ENCODE peak calls at places on chromosomes 16 and 17, in six cellular contexts. One of them, this sample, is unnamed.

GRCh38 chr17:29495011-29495410 is 71.8 kb downstream of the ABHD15 start:
- DNase-seq in mesendoderm: no peak
- DNase-seq in H1: no peak
- DNase-seq in IMR-90: peak
- DNase-seq in mesenchymal stem cell: peak
- DNase-seq in neuronal stem cell: no peak
- DNase-seq in this sample: no peak

GRCh38 chr17:50060951-50061712 is 5.2 kb downstream of the ITGA3 start:
- DNase-seq in mesendoderm: no peak
- DNase-seq in H1: no peak
- DNase-seq in IMR-90: peak
- DNase-seq in mesenchymal stem cell: peak
- DNase-seq in neuronal stem cell: no peak
- DNase-seq in this sample: no peak

GRCh38 chr17:68398731-68399637 is 58.3 kb downstream of the WIPI1 start:
- DNase-seq in mesendoderm: peak
- DNase-seq in H1: peak
- DNase-seq in IMR-90: peak
- DNase-seq in mesenchymal stem cell: peak
- DNase-seq in neuronal stem cell: peak
- DNase-seq in this sample: peak

GRCh38 chr16:3879258-3879886 is 1.1 kb downstream of the CREBBP start:
- DNase-seq in mesendoderm: no peak
- DNase-seq in H1: no peak
- DNase-seq in IMR-90: no peak
- DNase-seq in mesenchymal stem cell: peak
- DNase-seq in neuronal stem cell: no peak
- DNase-seq in this sample: peak

GRCh38 chr17:62091804-62092203 is 26.7 kb upstream of the MED13 start:
- DNase-seq in mesendoderm: no peak
- DNase-seq in H1: no peak
- DNase-seq in IMR-90: no peak
- DNase-seq in mesenchymal stem cell: no peak
- DNase-seq in neuronal stem cell: no peak
- DNase-seq in this sample: no peak

GRCh38 chr16:73268311-73268997 is 220.5 kb upstream of the ZFHX3 start:
- DNase-seq in mesendoderm: peak
- DNase-seq in H1: no peak
- DNase-seq in IMR-90: peak
- DNase-seq in mesenchymal stem cell: no peak
- DNase-seq in neuronal stem cell: peak
- DNase-seq in this sample: peak

GRCh38 chr17:38460716-38461650 is 32.7 kb downstream of the ARHGAP23 start:
- DNase-seq in mesendoderm: no peak
- DNase-seq in H1: no peak
- DNase-seq in IMR-90: no peak
- DNase-seq in mesenchymal stem cell: no peak
- DNase-seq in neuronal stem cell: no peak
- DNase-seq in this sample: no peak

GRCh38 chr16:72537684-72538083 is 365.7 kb upstream of the PMFBP1 start:
- DNase-seq in mesendoderm: no peak
- DNase-seq in H1: no peak
- DNase-seq in IMR-90: peak
- DNase-seq in mesenchymal stem cell: peak
- DNase-seq in neuronal stem cell: no peak
- DNase-seq in this sample: no peak

GRCh38 chr16:77912617-77913016 is 109.7 kb upstream of the CLEC3A start:
- DNase-seq in mesendoderm: no peak
- DNase-seq in H1: no peak
- DNase-seq in IMR-90: no peak
- DNase-seq in mesenchymal stem cell: no peak
- DNase-seq in neuronal stem cell: no peak
- DNase-seq in this sample: no peak

GRCh38 chr17:6782244-6782643 is 6.2 kb downstream of the FBXO39 start:
- DNase-seq in mesendoderm: no peak
- DNase-seq in H1: no peak
- DNase-seq in IMR-90: no peak
- DNase-seq in mesenchymal stem cell: no peak
- DNase-seq in neuronal stem cell: no peak
- DNase-seq in this sample: no peak

GRCh38 chr17:2949469-2950044 is 113.8 kb downstream of the OR1D5 start:
- DNase-seq in mesendoderm: no peak
- DNase-seq in H1: no peak
- DNase-seq in IMR-90: peak
- DNase-seq in mesenchymal stem cell: peak
- DNase-seq in neuronal stem cell: no peak
- DNase-seq in this sample: peak

GRCh38 chr16:79632289-79632688 is 31.8 kb upstream of the MAF start:
- DNase-seq in mesendoderm: peak
- DNase-seq in H1: no peak
- DNase-seq in IMR-90: no peak
- DNase-seq in mesenchymal stem cell: peak
- DNase-seq in neuronal stem cell: no peak
- DNase-seq in this sample: no peak
- H2BK15ac ChIP-seq in mesendoderm: no peak
- H2BK15ac ChIP-seq in H1: no peak
- H2BK15ac ChIP-seq in IMR-90: no peak
- H2BK15ac ChIP-seq in mesenchymal stem cell: no peak
- H2BK15ac ChIP-seq in neuronal stem cell: no peak
- H2BK15ac ChIP-seq in this sample: no peak

DNA sequence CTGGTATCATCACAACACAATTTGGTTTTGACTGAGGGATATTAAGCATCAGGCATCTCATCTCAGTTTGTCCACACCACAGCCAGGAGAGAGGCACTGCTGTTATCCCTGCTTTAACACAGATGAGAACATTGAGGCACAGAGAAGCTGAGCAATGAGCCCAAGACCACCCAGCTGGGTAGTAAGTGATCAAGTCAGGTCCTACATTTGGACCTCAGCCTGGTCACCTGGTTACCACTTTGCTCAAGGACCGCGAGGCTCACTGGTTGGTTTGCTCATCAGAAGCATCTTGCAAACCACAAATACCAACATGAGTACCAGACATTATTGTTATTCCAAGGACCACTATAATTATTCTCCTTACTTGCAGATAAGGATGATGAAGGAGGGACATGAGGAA is 245.5 kb downstream of the CBLN1 start:
- DNase-seq in mesendoderm: no peak
- DNase-seq in H1: no peak
- DNase-seq in IMR-90: no peak
- DNase-seq in mesenchymal stem cell: no peak
- DNase-seq in neuronal stem cell: no peak
- DNase-seq in this sample: no peak
- H2BK15ac ChIP-seq in mesendoderm: no peak
- H2BK15ac ChIP-seq in H1: no peak
- H2BK15ac ChIP-seq in IMR-90: no peak
- H2BK15ac ChIP-seq in mesenchymal stem cell: no peak
- H2BK15ac ChIP-seq in neuronal stem cell: no peak
- H2BK15ac ChIP-seq in this sample: no peak

GRCh38 chr17:40442392-40443195 is 656 bp upstream of the IGFBP4 start:
- DNase-seq in mesendoderm: peak
- DNase-seq in H1: no peak
- DNase-seq in IMR-90: peak
- DNase-seq in mesenchymal stem cell: peak
- DNase-seq in neuronal stem cell: no peak
- DNase-seq in this sample: peak
- H2BK15ac ChIP-seq in mesendoderm: no peak
- H2BK15ac ChIP-seq in H1: no peak
- H2BK15ac ChIP-seq in IMR-90: peak
- H2BK15ac ChIP-seq in mesenchymal stem cell: peak
- H2BK15ac ChIP-seq in neuronal stem cell: peak
- H2BK15ac ChIP-seq in this sample: no peak

GRCh38 chr17:74390680-74391653 is 23.7 kb downstream of the GPR142 start:
- DNase-seq in mesendoderm: no peak
- DNase-seq in H1: no peak
- DNase-seq in IMR-90: no peak
- DNase-seq in mesenchymal stem cell: no peak
- DNase-seq in neuronal stem cell: no peak
- DNase-seq in this sample: no peak

GRCh38 chr17:74387365-74388218 is 20.3 kb downstream of the GPR142 start:
- DNase-seq in mesendoderm: no peak
- DNase-seq in H1: no peak
- DNase-seq in IMR-90: no peak
- DNase-seq in mesenchymal stem cell: no peak
- DNase-seq in neuronal stem cell: no peak
- DNase-seq in this sample: no peak

GRCh38 chr17:74389094-74389753 is 21.9 kb downstream of the GPR142 start:
- DNase-seq in mesendoderm: no peak
- DNase-seq in H1: no peak
- DNase-seq in IMR-90: no peak
- DNase-seq in mesenchymal stem cell: no peak
- DNase-seq in neuronal stem cell: no peak
- DNase-seq in this sample: no peak

GRCh38 chr17:74391771-74392170 is 24.5 kb downstream of the GPR142 start:
- DNase-seq in mesendoderm: no peak
- DNase-seq in H1: no peak
- DNase-seq in IMR-90: no peak
- DNase-seq in mesenchymal stem cell: no peak
- DNase-seq in neuronal stem cell: no peak
- DNase-seq in this sample: no peak

GRCh38 chr17:74389937-74390679 is 22.8 kb downstream of the GPR142 start:
- DNase-seq in mesendoderm: no peak
- DNase-seq in H1: no peak
- DNase-seq in IMR-90: no peak
- DNase-seq in mesenchymal stem cell: no peak
- DNase-seq in neuronal stem cell: no peak
- DNase-seq in this sample: no peak
- H2BK15ac ChIP-seq in mesendoderm: no peak
- H2BK15ac ChIP-seq in H1: no peak
- H2BK15ac ChIP-seq in IMR-90: no peak
- H2BK15ac ChIP-seq in mesenchymal stem cell: no peak
- H2BK15ac ChIP-seq in neuronal stem cell: no peak
- H2BK15ac ChIP-seq in this sample: no peak

GRCh38 chr16:89657442-89658220 is at the start of the genes CHMP1A and SPATA33:
- DNase-seq in mesendoderm: peak
- DNase-seq in H1: peak
- DNase-seq in IMR-90: peak
- DNase-seq in mesenchymal stem cell: peak
- DNase-seq in neuronal stem cell: peak
- DNase-seq in this sample: peak
- H2BK15ac ChIP-seq in mesendoderm: no peak
- H2BK15ac ChIP-seq in H1: no peak
- H2BK15ac ChIP-seq in IMR-90: no peak
- H2BK15ac ChIP-seq in mesenchymal stem cell: peak
- H2BK15ac ChIP-seq in neuronal stem cell: peak
- H2BK15ac ChIP-seq in this sample: no peak

GRCh38 chr16:11393861-11394592 is 48.8 kb downstream of the RMI2 start:
- DNase-seq in mesendoderm: no peak
- DNase-seq in H1: no peak
- DNase-seq in IMR-90: no peak
- DNase-seq in mesenchymal stem cell: no peak
- DNase-seq in neuronal stem cell: no peak
- DNase-seq in this sample: no peak

GRCh38 chr16:11395949-11396240 is 50.6 kb downstream of the RMI2 start:
- DNase-seq in mesendoderm: no peak
- DNase-seq in H1: no peak
- DNase-seq in IMR-90: no peak
- DNase-seq in mesenchymal stem cell: no peak
- DNase-seq in neuronal stem cell: no peak
- DNase-seq in this sample: no peak

GRCh38 chr16:11396241-11397048 is 51.2 kb downstream of the RMI2 start:
- DNase-seq in mesendoderm: peak
- DNase-seq in H1: peak
- DNase-seq in IMR-90: peak
- DNase-seq in mesenchymal stem cell: peak
- DNase-seq in neuronal stem cell: peak
- DNase-seq in this sample: peak

GRCh38 chr16:11394593-11394960 is 49.3 kb downstream of the RMI2 start:
- DNase-seq in mesendoderm: no peak
- DNase-seq in H1: no peak
- DNase-seq in IMR-90: no peak
- DNase-seq in mesenchymal stem cell: no peak
- DNase-seq in neuronal stem cell: no peak
- DNase-seq in this sample: no peak

DNA sequence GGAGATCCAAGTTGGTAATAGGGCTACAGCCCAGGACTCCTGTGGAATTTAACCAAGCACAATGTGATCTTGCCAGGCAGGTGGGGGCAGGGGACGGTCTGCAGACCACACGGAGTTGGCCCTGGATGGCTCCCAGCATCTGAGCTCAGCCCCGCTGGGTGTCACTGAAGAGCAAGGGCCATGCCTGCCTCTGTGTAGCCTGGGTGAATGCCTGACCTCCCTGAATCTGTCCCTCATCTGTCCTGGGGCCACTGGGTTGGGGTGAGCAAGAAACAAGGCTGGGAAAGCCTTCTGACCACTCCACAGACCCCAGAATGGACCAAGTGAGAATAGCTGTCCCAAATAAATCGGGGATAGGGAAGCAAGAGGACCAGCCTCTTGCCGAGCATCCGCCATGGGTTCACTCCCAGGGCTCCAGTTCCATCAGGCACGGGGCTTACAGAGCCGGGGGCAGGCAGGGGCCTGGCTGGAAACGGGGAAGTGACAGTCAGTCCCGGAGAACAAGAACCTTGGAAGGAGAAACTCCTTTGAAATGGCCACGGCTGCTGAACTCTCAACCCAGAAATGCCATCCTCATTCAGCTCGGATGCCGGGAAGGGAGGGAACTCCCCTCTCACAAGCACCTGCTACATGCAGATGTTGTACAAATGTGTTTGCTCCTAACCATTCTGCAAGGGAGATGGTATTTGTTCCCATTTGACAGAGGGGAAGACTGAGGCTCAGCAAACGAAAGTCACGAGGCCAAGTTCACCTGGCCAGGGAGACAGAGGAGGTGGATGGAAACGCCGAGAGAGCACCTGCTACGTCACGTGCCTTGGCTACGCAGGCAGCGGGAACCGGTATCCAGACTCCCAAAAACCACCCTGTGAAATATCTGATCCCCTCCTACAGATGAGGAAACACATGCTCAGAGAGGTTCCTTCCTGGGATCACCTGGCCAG is 50.0 kb downstream of the RMI2 start:
- DNase-seq in mesendoderm: no peak
- DNase-seq in H1: no peak
- DNase-seq in IMR-90: no peak
- DNase-seq in mesenchymal stem cell: no peak
- DNase-seq in neuronal stem cell: no peak
- DNase-seq in this sample: no peak
- H2BK15ac ChIP-seq in mesendoderm: no peak
- H2BK15ac ChIP-seq in H1: no peak
- H2BK15ac ChIP-seq in IMR-90: no peak
- H2BK15ac ChIP-seq in mesenchymal stem cell: peak
- H2BK15ac ChIP-seq in neuronal stem cell: peak
- H2BK15ac ChIP-seq in this sample: no peak

DNA sequence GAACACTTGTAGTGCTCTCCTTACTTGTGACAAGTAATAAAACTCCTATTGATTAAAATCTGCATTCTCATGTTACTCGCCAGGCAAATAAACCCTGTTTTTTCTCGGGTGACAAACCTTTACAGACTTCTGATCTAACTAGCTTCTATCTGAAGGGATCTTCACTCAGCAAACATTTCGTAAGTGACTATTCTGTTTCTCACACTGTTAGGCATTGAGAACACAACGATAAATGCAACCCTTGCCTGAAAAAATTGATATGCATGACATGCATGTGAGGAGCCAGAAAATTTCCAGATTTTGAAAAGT is 149.7 kb upstream of the HS3ST3A1 start:
- DNase-seq in mesendoderm: no peak
- DNase-seq in H1: no peak
- DNase-seq in IMR-90: no peak
- DNase-seq in mesenchymal stem cell: no peak
- DNase-seq in neuronal stem cell: no peak
- DNase-seq in this sample: no peak
- H2BK15ac ChIP-seq in mesendoderm: peak
- H2BK15ac ChIP-seq in H1: no peak
- H2BK15ac ChIP-seq in IMR-90: no peak
- H2BK15ac ChIP-seq in mesenchymal stem cell: no peak
- H2BK15ac ChIP-seq in neuronal stem cell: no peak
- H2BK15ac ChIP-seq in this sample: no peak

This sample was measured in H9.